ENCODE peak calls at places on chromosome 16, in six cellular contexts. One of them, this sample, is unnamed.

GRCh38 chr16:81451753-81452680 is 7.4 kb downstream of the CMIP start:
- DNase-seq in tibial artery: no peak
- DNase-seq in brain microvascular endothelial cell: no peak
- DNase-seq in cardiac muscle cell: peak
- DNase-seq in GM23338: peak
- DNase-seq in PC-3: no peak
- DNase-seq in this sample: no peak

GRCh38 chr16:86975445-86975844 is 341.7 kb downstream of the C16orf95 start:
- DNase-seq in GM23338: peak
- DNase-seq in brain microvascular endothelial cell: peak
- DNase-seq in tibial artery: peak
- DNase-seq in PC-3: peak
- DNase-seq in cardiac muscle cell: peak
- DNase-seq in this sample: no peak

GRCh38 chr16:2919511-2920255 is 8.0 kb downstream of the FLYWCH1 start:
- DNase-seq in cardiac muscle cell: peak
- DNase-seq in PC-3: peak
- DNase-seq in GM23338: peak
- DNase-seq in tibial artery: peak
- DNase-seq in brain microvascular endothelial cell: peak
- DNase-seq in this sample: no peak

GRCh38 chr16:72897707-72898106 is 150.2 kb downstream of the ZFHX3 start:
- DNase-seq in tibial artery: peak
- DNase-seq in PC-3: no peak
- DNase-seq in cardiac muscle cell: no peak
- DNase-seq in GM23338: no peak
- DNase-seq in brain microvascular endothelial cell: no peak
- DNase-seq in this sample: no peak

GRCh38 chr16:50812046-50812445 is 70.2 kb downstream of the CYLD start:
- DNase-seq in tibial artery: no peak
- DNase-seq in brain microvascular endothelial cell: no peak
- DNase-seq in GM23338: no peak
- DNase-seq in cardiac muscle cell: no peak
- DNase-seq in PC-3: no peak
- DNase-seq in this sample: no peak

GRCh38 chr16:80433617-80434016 is 107.2 kb upstream of the DYNLRB2 start:
- DNase-seq in tibial artery: no peak
- DNase-seq in GM23338: no peak
- DNase-seq in PC-3: peak
- DNase-seq in brain microvascular endothelial cell: no peak
- DNase-seq in cardiac muscle cell: no peak
- DNase-seq in this sample: no peak

GRCh38 chr16:85166699-85167588 is 54.7 kb upstream of the CIBAR2 start:
- DNase-seq in brain microvascular endothelial cell: no peak
- DNase-seq in GM23338: no peak
- DNase-seq in tibial artery: no peak
- DNase-seq in PC-3: no peak
- DNase-seq in cardiac muscle cell: no peak
- DNase-seq in this sample: no peak

GRCh38 chr16:50183316-50183715 is 30.2 kb downstream of the TENT4B start:
- DNase-seq in brain microvascular endothelial cell: peak
- DNase-seq in PC-3: no peak
- DNase-seq in GM23338: no peak
- DNase-seq in cardiac muscle cell: peak
- DNase-seq in tibial artery: no peak
- DNase-seq in this sample: no peak

GRCh38 chr16:53865492-53865863 is 161.5 kb downstream of the FTO start:
- DNase-seq in tibial artery: no peak
- DNase-seq in PC-3: no peak
- DNase-seq in cardiac muscle cell: peak
- DNase-seq in brain microvascular endothelial cell: peak
- DNase-seq in GM23338: peak
- DNase-seq in this sample: no peak

GRCh38 chr16:27728691-27729090 is 178.7 kb downstream of the KATNIP start:
- DNase-seq in PC-3: no peak
- DNase-seq in GM23338: no peak
- DNase-seq in brain microvascular endothelial cell: no peak
- DNase-seq in tibial artery: no peak
- DNase-seq in cardiac muscle cell: no peak
- DNase-seq in this sample: no peak

GRCh38 chr16:19210968-19211367 is 42.9 kb downstream of the SYT17 start:
- DNase-seq in PC-3: no peak
- DNase-seq in brain microvascular endothelial cell: no peak
- DNase-seq in tibial artery: no peak
- DNase-seq in GM23338: no peak
- DNase-seq in cardiac muscle cell: no peak
- DNase-seq in this sample: no peak

GRCh38 chr16:3467182-3467581 is 23.7 kb downstream of the NAA60 start:
- DNase-seq in brain microvascular endothelial cell: no peak
- DNase-seq in GM23338: no peak
- DNase-seq in PC-3: no peak
- DNase-seq in cardiac muscle cell: no peak
- DNase-seq in tibial artery: no peak
- DNase-seq in this sample: no peak

GRCh38 chr16:546909-547770 is 13.1 kb upstream of the PRR35 start:
- DNase-seq in cardiac muscle cell: peak
- DNase-seq in tibial artery: no peak
- DNase-seq in brain microvascular endothelial cell: no peak
- DNase-seq in GM23338: peak
- DNase-seq in PC-3: no peak
- DNase-seq in this sample: peak

GRCh38 chr16:82344157-82344556 is 174.1 kb upstream of the MPHOSPH6 start:
- DNase-seq in GM23338: peak
- DNase-seq in tibial artery: no peak
- DNase-seq in brain microvascular endothelial cell: no peak
- DNase-seq in PC-3: peak
- DNase-seq in cardiac muscle cell: peak
- DNase-seq in this sample: peak

GRCh38 chr16:83925957-83926725 is 26.9 kb upstream of the OSGIN1 start:
- DNase-seq in GM23338: no peak
- DNase-seq in tibial artery: no peak
- DNase-seq in cardiac muscle cell: no peak
- DNase-seq in brain microvascular endothelial cell: no peak
- DNase-seq in PC-3: no peak
- DNase-seq in this sample: no peak

GRCh38 chr16:66933776-66934137 is 445 bp downstream of the CIAO2B start:
- DNase-seq in cardiac muscle cell: no peak
- DNase-seq in brain microvascular endothelial cell: no peak
- DNase-seq in GM23338: no peak
- DNase-seq in PC-3: peak
- DNase-seq in tibial artery: no peak
- DNase-seq in this sample: no peak

GRCh38 chr16:88736496-88736895 is 30.2 kb downstream of the CTU2 start:
- DNase-seq in cardiac muscle cell: no peak
- DNase-seq in tibial artery: no peak
- DNase-seq in brain microvascular endothelial cell: no peak
- DNase-seq in PC-3: no peak
- DNase-seq in GM23338: no peak
- DNase-seq in this sample: no peak

GRCh38 chr16:68310441-68311315 is at the start of the genes PRMT7 and SLC7A6OS:
- DNase-seq in tibial artery: peak
- DNase-seq in PC-3: peak
- DNase-seq in brain microvascular endothelial cell: peak
- DNase-seq in cardiac muscle cell: peak
- DNase-seq in GM23338: peak
- DNase-seq in this sample: peak
- TF ChIP-seq CTCF in tibial artery: peak
- TF ChIP-seq CTCF in PC-3: no peak
- TF ChIP-seq CTCF in brain microvascular endothelial cell: peak
- TF ChIP-seq CTCF in cardiac muscle cell: peak
- TF ChIP-seq CTCF in GM23338: no peak
- TF ChIP-seq CTCF in this sample: peak

DNA sequence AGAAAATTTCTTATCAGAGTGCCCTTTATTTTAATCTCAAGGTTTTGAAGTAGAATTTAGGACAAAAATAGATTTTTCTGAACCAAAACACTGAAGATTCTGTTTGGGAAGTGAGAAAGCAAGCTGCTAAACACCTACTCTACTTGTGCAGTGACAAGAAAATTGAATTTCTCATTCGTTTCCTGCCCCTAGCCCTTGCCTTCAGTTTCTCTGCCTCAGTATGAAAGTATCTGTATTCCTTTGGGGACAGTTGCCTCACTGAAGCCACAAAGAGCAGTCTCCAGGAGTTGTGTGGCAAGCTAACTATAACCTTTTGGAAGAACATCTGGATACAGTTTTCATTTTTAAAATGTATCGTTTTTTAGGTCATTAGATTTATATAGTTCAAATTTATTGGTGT is 19.7 kb downstream of the MOSMO start:
- DNase-seq in cardiac muscle cell: no peak
- DNase-seq in GM23338: no peak
- DNase-seq in tibial artery: no peak
- DNase-seq in brain microvascular endothelial cell: no peak
- DNase-seq in PC-3: no peak
- DNase-seq in this sample: no peak
- H3K4me3 ChIP-seq in cardiac muscle cell: no peak
- H3K4me3 ChIP-seq in GM23338: no peak
- H3K4me3 ChIP-seq in tibial artery: no peak
- H3K4me3 ChIP-seq in brain microvascular endothelial cell: no peak
- H3K4me3 ChIP-seq in PC-3: peak
- H3K4me3 ChIP-seq in this sample: no peak

GRCh38 chr16:9159839-9160550 is 68.6 kb downstream of the HAPSTR1 start:
- DNase-seq in brain microvascular endothelial cell: peak
- DNase-seq in tibial artery: no peak
- DNase-seq in GM23338: peak
- DNase-seq in cardiac muscle cell: peak
- DNase-seq in PC-3: peak
- DNase-seq in this sample: peak
- TF ChIP-seq CTCF in brain microvascular endothelial cell: peak
- TF ChIP-seq CTCF in tibial artery: peak
- TF ChIP-seq CTCF in GM23338: peak
- TF ChIP-seq CTCF in cardiac muscle cell: peak
- TF ChIP-seq CTCF in PC-3: peak
- TF ChIP-seq CTCF in this sample: peak

GRCh38 chr16:24731722-24732419 is 2.4 kb downstream of the TNRC6A start:
- DNase-seq in tibial artery: no peak
- DNase-seq in cardiac muscle cell: no peak
- DNase-seq in PC-3: no peak
- DNase-seq in brain microvascular endothelial cell: no peak
- DNase-seq in GM23338: no peak
- DNase-seq in this sample: no peak
- H3K4me3 ChIP-seq in tibial artery: peak
- H3K4me3 ChIP-seq in cardiac muscle cell: peak
- H3K4me3 ChIP-seq in PC-3: peak
- H3K4me3 ChIP-seq in brain microvascular endothelial cell: no peak
- H3K4me3 ChIP-seq in GM23338: peak
- H3K4me3 ChIP-seq in this sample: peak

GRCh38 chr16:16096161-16096857 is 127.0 kb downstream of the ABCC6 start:
- DNase-seq in GM23338: peak
- DNase-seq in cardiac muscle cell: peak
- DNase-seq in PC-3: no peak
- DNase-seq in tibial artery: peak
- DNase-seq in brain microvascular endothelial cell: peak
- DNase-seq in this sample: no peak
- TF ChIP-seq CTCF in GM23338: peak
- TF ChIP-seq CTCF in cardiac muscle cell: peak
- TF ChIP-seq CTCF in PC-3: no peak
- TF ChIP-seq CTCF in tibial artery: peak
- TF ChIP-seq CTCF in brain microvascular endothelial cell: peak
- TF ChIP-seq CTCF in this sample: no peak

This sample was measured in dorsolateral prefrontal cortex.